ENCODE peak calls at places on chromosomes 7 and 10, in five cellular contexts. L is endothelial cell, B is neural crest cell, D is Panc1, O is upper lobe of left lung. Y is an unnamed sample.

GRCh38 chr10:60238408-60239100 is 151.1 kb downstream of the ANK3 start:
- DNase-seq in B (no peak), L (no peak), O (no peak), D (peak; percentile 15), Y (no peak)

GRCh38 chr10:121734517-121735137 is 136.4 kb upstream of the FGFR2 start:
- DNase-seq in B (peak; percentile 18), L (peak; percentile 8), D (no peak), O (no peak), Y (no peak)

GRCh38 chr7:50656141-50656895 is 91.1 kb upstream of the DDC start:
- DNase-seq in O (no peak), B (no peak), D (no peak), L (no peak), Y (no peak)

GRCh38 chr10:1465421-1465902 is 271.9 kb downstream of the ADARB2 start:
- DNase-seq in L (no peak), D (no peak), O (no peak), B (no peak), Y (no peak)

GRCh38 chr10:131682271-131682962 is 218.4 kb upstream of the PPP2R2D start:
- DNase-seq in D (no peak), L (no peak), O (no peak), B (no peak), Y (no peak)

GRCh38 chr10:47207280-47207613 is 92.8 kb upstream of the GDF10 start:
- DNase-seq in O (peak; percentile 33), L (no peak), B (no peak), D (no peak), Y (no peak)

GRCh38 chr7:2416659-2417058 is 13.2 kb downstream of the CHST12 start:
- DNase-seq in O (no peak), B (no peak), L (no peak), D (no peak), Y (no peak)

GRCh38 chr7:16348251-16348650 is 73.1 kb downstream of the CRPPA start:
- DNase-seq in O (no peak), L (no peak), D (no peak), B (no peak), Y (no peak)

GRCh38 chr7:121446526-121446925 is 50.4 kb upstream of the FAM3C start:
- DNase-seq in O (no peak), D (no peak), L (no peak), B (no peak), Y (no peak)

DNA sequence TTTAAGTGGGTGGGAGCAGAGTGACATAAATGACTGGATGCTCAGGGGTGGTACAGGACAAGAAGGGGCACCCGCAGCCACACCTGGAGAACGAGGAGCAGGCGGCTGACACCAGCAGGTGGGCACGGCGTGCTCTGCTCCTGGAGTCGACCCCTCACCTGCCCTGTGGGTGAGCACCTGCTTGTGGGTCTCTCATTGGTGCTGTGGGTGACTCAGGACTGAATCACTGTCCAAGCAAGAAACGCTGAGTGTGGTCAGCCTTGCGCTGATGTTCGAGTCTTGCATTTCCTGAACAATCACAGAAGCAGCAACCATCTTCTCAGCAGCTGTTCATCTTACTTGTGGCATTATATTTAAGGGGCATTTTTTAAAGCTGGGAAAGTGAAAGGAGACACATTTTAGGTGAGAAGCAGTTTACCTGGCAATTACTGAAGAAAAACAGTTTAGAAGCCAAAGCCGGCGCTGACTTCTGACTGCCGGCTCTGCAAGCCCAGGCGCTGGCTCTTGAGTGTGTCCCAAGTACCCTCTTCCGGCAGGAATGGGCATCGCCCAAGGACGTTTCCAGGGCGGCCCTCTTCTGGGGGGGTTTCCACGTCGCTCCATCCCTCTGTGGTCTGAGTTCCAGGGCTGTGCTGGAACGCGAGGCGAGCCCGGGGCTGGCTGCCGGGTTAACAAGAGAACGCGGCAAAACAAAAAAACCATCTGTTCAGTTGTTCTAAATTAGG is 145.2 kb upstream of the PFKP start:
- DNase-seq in L (no peak), D (no peak), O (no peak), B (no peak), Y (no peak)
- TF ChIP-seq CTCF in L (no peak), D (no peak), O (no peak), B (no peak), Y (no peak)

GRCh38 chr10:21510218-21511070 is 15.0 kb downstream of the SKIDA1 start:
- DNase-seq in O (no peak), B (no peak), L (no peak), D (no peak), Y (no peak)
- TF ChIP-seq CTCF in O (no peak), B (no peak), L (no peak), D (no peak), Y (no peak)

GRCh38 chr10:116996994-116997393 is 8.0 kb downstream of the SHTN1 start:
- DNase-seq in D (no peak), L (no peak), O (no peak), B (no peak), Y (no peak)

GRCh38 chr10:117001144-117001543 is 3.8 kb downstream of the SHTN1 start:
- DNase-seq in O (no peak), D (no peak), B (no peak), L (no peak), Y (no peak)

GRCh38 chr10:116995648-116996047 is 9.3 kb downstream of the SHTN1 start:
- DNase-seq in B (no peak), D (no peak), O (no peak), L (no peak), Y (no peak)

GRCh38 chr10:117000580-117000979 is 4.4 kb downstream of the SHTN1 start:
- DNase-seq in O (no peak), B (no peak), L (no peak), D (no peak), Y (no peak)

DNA sequence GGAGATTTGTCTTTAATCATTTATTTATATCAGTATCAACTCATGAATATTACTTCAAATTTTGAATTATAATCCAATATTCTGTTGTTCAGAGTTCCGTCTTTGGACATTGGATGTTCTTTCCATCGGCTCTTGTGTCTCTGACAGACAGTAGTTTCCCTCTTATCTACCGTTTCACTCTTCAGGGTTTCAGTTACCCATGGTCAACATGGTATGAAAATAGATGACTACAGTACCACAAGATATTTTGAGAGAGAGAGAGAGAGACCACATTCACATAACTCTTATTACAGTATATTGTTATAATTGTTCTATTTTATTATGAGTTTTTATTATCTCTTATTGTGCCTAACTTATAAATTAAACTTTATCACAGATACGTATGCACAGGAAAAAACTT is 6.8 kb downstream of the SHTN1 start:
- DNase-seq in L (no peak), O (no peak), B (no peak), D (no peak), Y (no peak)
- TF ChIP-seq CTCF in L (no peak), O (no peak), B (no peak), D (no peak), Y (no peak)

GRCh38 chr7:46355331-46355730 is 434.3 kb upstream of the IGFBP3 start:
- DNase-seq in B (no peak), D (no peak), O (no peak), L (no peak), Y (no peak)

GRCh38 chr7:46356365-46356764 is 435.3 kb upstream of the IGFBP3 start:
- DNase-seq in O (no peak), D (no peak), B (no peak), L (no peak), Y (no peak)

GRCh38 chr7:46349490-46349889 is 428.4 kb upstream of the IGFBP3 start:
- DNase-seq in B (no peak), O (no peak), D (no peak), L (no peak), Y (no peak)

GRCh38 chr7:46357290-46357689 is 436.2 kb upstream of the IGFBP3 start:
- DNase-seq in D (no peak), B (no peak), O (no peak), L (no peak), Y (no peak)

DNA sequence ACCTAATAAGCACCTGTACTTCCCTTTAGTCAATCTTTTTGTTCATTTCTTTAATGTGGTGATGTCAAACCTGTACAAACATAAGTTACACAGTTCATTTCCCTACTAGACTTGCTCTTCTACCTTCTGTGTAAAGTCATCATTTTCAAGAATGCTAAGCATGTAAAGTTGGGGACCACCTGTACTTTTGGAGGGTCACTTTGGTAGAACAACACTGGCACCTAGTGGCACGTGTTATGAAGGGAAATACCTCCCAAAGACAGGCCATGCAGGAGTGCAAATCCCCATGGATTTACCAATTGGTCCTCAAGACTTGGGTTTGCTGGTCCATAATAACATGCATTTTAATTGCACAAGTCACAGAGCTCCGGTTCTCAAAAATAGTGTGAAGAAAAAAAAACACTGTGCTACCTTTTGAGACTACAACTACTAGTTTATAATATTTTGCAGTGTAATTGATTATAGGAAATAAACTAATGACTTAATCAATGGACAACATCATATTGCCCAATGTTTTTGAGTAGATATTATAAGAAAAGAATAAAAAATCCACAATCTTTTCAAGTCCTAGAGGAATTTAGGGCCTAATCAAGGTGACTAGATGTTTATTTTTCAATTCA is 431.4 kb upstream of the IGFBP3 start:
- DNase-seq in O (no peak), B (peak; percentile 60), L (peak; percentile 65), D (peak; percentile 43), Y (no peak)
- TF ChIP-seq CTCF in O (no peak), B (peak; percentile 91), L (peak; percentile 66), D (peak; percentile 75), Y (peak; percentile 85)

GRCh38 chr7:1283941-1284742 is 51.5 kb downstream of the UNCX start:
- DNase-seq in O (no peak), L (no peak), D (no peak), B (no peak), Y (no peak)
- TF ChIP-seq CTCF in O (no peak), L (no peak), D (no peak), B (no peak), Y (no peak)

GRCh38 chr10:119165171-119166110 is at the start of gene SFXN4:
- DNase-seq in B (peak; percentile 59), L (peak; percentile 70), O (peak; percentile 85), D (no peak), Y (peak; percentile 77)
- TF ChIP-seq CTCF in B (no peak), L (no peak), O (peak; percentile 37), D (no peak), Y (peak; percentile 3)

GRCh38 chr7:98994046-98994944 is 116.0 kb downstream of the TRRAP start:
- DNase-seq in D (no peak), B (no peak), L (no peak), O (peak; percentile 11), Y (no peak)

GRCh38 chr7:98992076-98992475 is 113.7 kb downstream of the TRRAP start:
- DNase-seq in O (peak; percentile 10), L (no peak), B (no peak), D (no peak), Y (no peak)

GRCh38 chr7:98991141-98991540 is 112.8 kb downstream of the TRRAP start:
- DNase-seq in O (peak; percentile 15), D (no peak), B (no peak), L (no peak), Y (no peak)

GRCh38 chr7:98995111-98995510 is 116.8 kb downstream of the TRRAP start:
- DNase-seq in D (no peak), O (peak; percentile 15), L (no peak), B (no peak), Y (no peak)

GRCh38 chr7:98993024-98993897 is 114.9 kb downstream of the TRRAP start:
- DNase-seq in L (no peak), B (no peak), O (peak; percentile 10), D (no peak), Y (no peak)
- TF ChIP-seq CTCF in L (no peak), B (no peak), O (no peak), D (no peak), Y (peak; percentile 25)

Y was measured in type B pancreatic cell.